ENCODE peak calls at places on chromosomes 13 and 19, in six cellular contexts. F, T, I, U, V and N are unnamed samples.

GRCh38 chr13:96817336-96817941 is 176.8 kb downstream of the OXGR1 start:
- DNase-seq in F (no peak), T (no peak), I (no peak), U (no peak), V (no peak), N (no peak)

GRCh38 chr13:80630685-80631121 is 289.8 kb upstream of the SPRY2 start:
- DNase-seq in F (no peak), T (peak), I (no peak), U (no peak), V (no peak), N (no peak)

GRCh38 chr13:75445717-75446529 is 36.0 kb downstream of the TBC1D4 start:
- DNase-seq in F (no peak), T (peak), I (no peak), U (no peak), V (no peak), N (no peak)

GRCh38 chr13:50187352-50188029 is 172.2 kb downstream of the KCNRG start:
- DNase-seq in F (no peak), T (no peak), I (no peak), U (no peak), V (no peak), N (no peak)

GRCh38 chr19:13984875-13985741 is 21.0 kb downstream of the RFX1 start:
- DNase-seq in F (no peak), T (no peak), I (no peak), U (no peak), V (peak), N (no peak)

GRCh38 chr19:46728693-46729339 is 11.9 kb upstream of the PRKD2 start:
- DNase-seq in F (peak), T (peak), I (peak), U (no peak), V (peak), N (peak)

GRCh38 chr13:35164324-35164932 is 222.4 kb downstream of the NBEA start:
- DNase-seq in F (no peak), T (no peak), I (no peak), U (no peak), V (no peak), N (no peak)

GRCh38 chr19:46082728-46083050 is 41.8 kb downstream of the IGFL3 start:
- DNase-seq in F (no peak), T (no peak), I (no peak), U (no peak), V (no peak), N (no peak)

GRCh38 chr19:42595550-42596172 is 937 bp upstream of the CEACAM8 start:
- DNase-seq in F (no peak), T (no peak), I (no peak), U (no peak), V (no peak), N (no peak)

GRCh38 chr19:51626675-51627074 is 3.5 kb downstream of the SIGLEC5 start:
- DNase-seq in F (no peak), T (no peak), I (no peak), U (no peak), V (no peak), N (no peak)

DNA sequence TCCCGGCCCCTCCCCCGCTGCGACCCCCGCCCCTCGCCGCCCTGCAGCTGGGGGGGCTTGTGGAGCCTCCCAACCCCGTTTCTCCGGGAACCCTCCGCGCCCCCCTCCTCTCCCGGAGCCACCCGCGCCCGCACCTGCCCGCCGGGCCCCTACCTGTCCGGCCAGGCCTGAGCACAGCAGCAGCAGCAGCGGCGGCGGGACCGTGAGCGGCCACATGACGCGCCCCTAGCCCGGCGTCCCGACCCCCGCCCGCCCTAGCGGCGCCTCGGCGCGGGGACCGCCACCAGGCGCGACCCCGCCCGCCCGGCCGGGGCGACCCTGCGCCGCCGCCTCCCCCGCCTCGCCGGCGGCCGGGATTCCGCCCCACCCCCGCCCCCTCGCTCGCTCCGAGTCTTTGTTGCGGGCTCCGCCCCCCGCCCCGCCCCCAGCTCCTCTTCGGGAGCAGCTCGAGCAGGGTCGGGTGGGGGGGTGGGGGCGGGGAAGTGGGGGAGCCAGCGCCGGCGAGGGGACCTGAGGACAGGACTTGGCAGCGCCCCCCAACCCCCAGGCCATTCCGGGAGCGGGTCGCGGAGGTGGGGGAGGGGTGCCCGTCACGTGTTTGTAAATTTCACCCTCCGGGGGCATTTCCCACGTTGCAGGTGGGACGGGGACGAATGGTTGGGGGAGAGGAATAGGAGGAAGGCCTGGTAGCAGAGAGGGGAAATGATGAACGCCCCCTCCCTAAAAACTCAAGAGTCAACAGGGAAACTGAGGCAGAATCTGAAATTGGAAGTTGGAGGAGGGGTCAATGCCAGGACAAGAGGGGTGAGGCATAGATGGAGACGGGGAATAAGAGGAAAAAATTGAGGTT is at the start of gene OLFM2:
- DNase-seq in F (peak), T (no peak), I (peak), U (no peak), V (no peak), N (no peak)
- H3K4me3 ChIP-seq in F (peak), T (peak), I (peak), U (peak), V (peak), N (no peak)

GRCh38 chr13:29573190-29573589 is 22.3 kb downstream of the SLC7A1 start:
- DNase-seq in F (no peak), T (no peak), I (no peak), U (no peak), V (no peak), N (peak)
- H3K4me3 ChIP-seq in F (no peak), T (no peak), I (no peak), U (no peak), V (no peak), N (no peak)

GRCh38 chr19:18604820-18605159 is 1.8 kb downstream of the CRLF1 start:
- DNase-seq in F (no peak), T (no peak), I (no peak), U (no peak), V (no peak), N (no peak)
- H3K4me3 ChIP-seq in F (no peak), T (no peak), I (peak), U (no peak), V (no peak), N (no peak)

DNA sequence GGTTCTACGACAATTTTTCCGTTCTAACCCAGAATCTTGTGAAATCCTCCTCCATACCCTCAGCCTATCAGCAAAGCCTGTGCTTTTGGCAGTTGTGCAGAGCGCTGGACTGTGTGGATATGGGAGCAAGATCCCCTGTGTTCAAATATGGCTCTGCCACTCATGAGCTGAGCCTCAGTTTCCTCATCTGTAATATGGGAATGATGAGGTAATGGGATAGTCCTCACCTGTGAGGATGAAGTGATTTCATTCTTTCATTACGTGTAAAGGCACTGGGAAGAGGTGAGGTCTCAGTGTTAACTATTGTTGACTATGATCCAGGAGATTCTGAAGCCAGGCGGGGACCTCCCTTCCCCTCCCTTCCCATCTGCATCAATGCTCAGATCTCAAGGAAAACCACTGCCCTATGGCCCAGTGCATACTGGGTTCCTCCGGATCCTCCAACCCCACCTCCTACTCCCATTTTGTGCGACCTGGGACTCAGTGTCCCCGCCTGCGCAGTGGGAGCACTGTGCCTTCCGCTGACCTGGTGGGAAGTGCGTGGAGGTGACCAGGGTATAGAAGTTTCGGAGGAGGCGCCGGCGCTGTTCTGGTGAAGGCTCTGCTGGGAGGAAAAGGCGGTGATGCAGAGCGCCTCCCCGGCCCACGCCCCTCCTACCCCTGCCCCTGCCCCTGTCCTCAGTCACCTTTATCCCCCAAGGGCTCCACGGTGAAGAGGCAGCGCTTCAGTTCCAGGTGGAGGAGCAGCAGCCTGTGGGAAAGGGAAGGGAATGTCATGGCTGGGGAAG is 5.0 kb downstream of the FUZ start:
- DNase-seq in F (no peak), T (no peak), I (no peak), U (no peak), V (no peak), N (no peak)
- H3K4me3 ChIP-seq in F (peak), T (peak), I (peak), U (no peak), V (no peak), N (no peak)

GRCh38 chr19:6414793-6415591 is 9.6 kb downstream of the KHSRP start:
- DNase-seq in F (no peak), T (no peak), I (no peak), U (no peak), V (no peak), N (no peak)
- H3K4me3 ChIP-seq in F (no peak), T (no peak), I (no peak), U (no peak), V (no peak), N (no peak)

GRCh38 chr13:34164585-34164984 is 346.6 kb downstream of the RFC3 start:
- DNase-seq in F (no peak), T (no peak), I (no peak), U (no peak), V (no peak), N (no peak)

GRCh38 chr13:34161829-34162544 is 344.0 kb downstream of the RFC3 start:
- DNase-seq in F (no peak), T (peak), I (no peak), U (no peak), V (no peak), N (no peak)

GRCh38 chr13:34165158-34165557 is 347.2 kb downstream of the RFC3 start:
- DNase-seq in F (no peak), T (no peak), I (no peak), U (no peak), V (no peak), N (no peak)

GRCh38 chr13:34159946-34160345 is 342.0 kb downstream of the RFC3 start:
- DNase-seq in F (no peak), T (no peak), I (no peak), U (no peak), V (no peak), N (no peak)

GRCh38 chr13:34162545-34162936 is 344.6 kb downstream of the RFC3 start:
- DNase-seq in F (no peak), T (no peak), I (no peak), U (no peak), V (no peak), N (no peak)
- H3K4me3 ChIP-seq in F (peak), T (no peak), I (peak), U (no peak), V (no peak), N (no peak)

GRCh38 chr13:21297914-21298831 is 121.7 kb downstream of the MRPL57 start:
- DNase-seq in F (peak), T (peak), I (peak), U (peak), V (peak), N (peak)
- H3K4me3 ChIP-seq in F (peak), T (peak), I (peak), U (peak), V (peak), N (peak)